ENCODE peak calls at places on chromosomes 11 and 22, in five cellular contexts. One of them, this sample, is unnamed.
A peak's percentile ranks its signal among the peaks of the same experiment; 100 is the strongest.

GRCh38 chr11:132427611-132428010 is 1057.2 kb downstream of the NTM start:
- DNase-seq in heart left ventricle: no peak
- DNase-seq in A673: no peak
- DNase-seq in suprapubic skin: no peak
- DNase-seq in lower lobe of right lung: no peak
- DNase-seq in this sample: no peak

GRCh38 chr22:47918276-47918928 is 1156.0 kb downstream of the TBC1D22A start:
- DNase-seq in lower lobe of right lung: no peak
- DNase-seq in A673: no peak
- DNase-seq in suprapubic skin: no peak
- DNase-seq in heart left ventricle: no peak
- DNase-seq in this sample: no peak

GRCh38 chr11:117020873-117021564 is 77.2 kb downstream of the SIK3 start:
- DNase-seq in heart left ventricle: no peak
- DNase-seq in suprapubic skin: no peak
- DNase-seq in lower lobe of right lung: no peak
- DNase-seq in A673: no peak
- DNase-seq in this sample: no peak

GRCh38 chr11:1049431-1049891 is 12.9 kb upstream of the MUC6 start:
- DNase-seq in suprapubic skin: no peak
- DNase-seq in heart left ventricle: peak; percentile 19
- DNase-seq in A673: no peak
- DNase-seq in lower lobe of right lung: peak; percentile 75
- DNase-seq in this sample: peak; percentile 14

GRCh38 chr11:3121931-3122774 is 43.0 kb downstream of the OSBPL5 start:
- DNase-seq in suprapubic skin: peak; percentile 65
- DNase-seq in A673: no peak
- DNase-seq in heart left ventricle: peak; percentile 25
- DNase-seq in lower lobe of right lung: peak; percentile 46
- DNase-seq in this sample: peak; percentile 55

GRCh38 chr11:8963569-8964323 is 496 bp downstream of the TMEM9B start:
- DNase-seq in lower lobe of right lung: peak; percentile 92
- DNase-seq in heart left ventricle: peak; percentile 88
- DNase-seq in suprapubic skin: peak; percentile 90
- DNase-seq in A673: no peak
- DNase-seq in this sample: peak; percentile 79

GRCh38 chr11:28140689-28141455 is 32.7 kb downstream of the METTL15 start:
- DNase-seq in heart left ventricle: no peak
- DNase-seq in A673: no peak
- DNase-seq in suprapubic skin: no peak
- DNase-seq in lower lobe of right lung: no peak
- DNase-seq in this sample: no peak

GRCh38 chr11:1988667-1989317 is 8.8 kb downstream of the H19 start:
- DNase-seq in lower lobe of right lung: peak; percentile 8
- DNase-seq in heart left ventricle: peak; percentile 20
- DNase-seq in suprapubic skin: no peak
- DNase-seq in A673: no peak
- DNase-seq in this sample: no peak

GRCh38 chr11:67281552-67282150 is 7.5 kb upstream of the ANKRD13D start:
- DNase-seq in A673: no peak
- DNase-seq in suprapubic skin: peak; percentile 59
- DNase-seq in lower lobe of right lung: peak; percentile 41
- DNase-seq in heart left ventricle: peak; percentile 13
- DNase-seq in this sample: peak; percentile 6

GRCh38 chr11:15780837-15781236 is 575.5 kb downstream of the SOX6 start:
- DNase-seq in heart left ventricle: no peak
- DNase-seq in suprapubic skin: no peak
- DNase-seq in lower lobe of right lung: no peak
- DNase-seq in A673: no peak
- DNase-seq in this sample: no peak

GRCh38 chr11:103581680-103582265 is 454.7 kb upstream of the DDI1 start:
- DNase-seq in lower lobe of right lung: no peak
- DNase-seq in suprapubic skin: no peak
- DNase-seq in A673: no peak
- DNase-seq in heart left ventricle: no peak
- DNase-seq in this sample: no peak

GRCh38 chr11:68549789-68550484 is 89.4 kb downstream of the PPP6R3 start:
- DNase-seq in A673: no peak
- DNase-seq in heart left ventricle: no peak
- DNase-seq in suprapubic skin: no peak
- DNase-seq in lower lobe of right lung: no peak
- DNase-seq in this sample: no peak

GRCh38 chr11:68545796-68546195 is 85.2 kb downstream of the PPP6R3 start:
- DNase-seq in lower lobe of right lung: no peak
- DNase-seq in A673: no peak
- DNase-seq in heart left ventricle: no peak
- DNase-seq in suprapubic skin: no peak
- DNase-seq in this sample: no peak

GRCh38 chr11:68545347-68545746 is 84.8 kb downstream of the PPP6R3 start:
- DNase-seq in suprapubic skin: no peak
- DNase-seq in heart left ventricle: no peak
- DNase-seq in lower lobe of right lung: no peak
- DNase-seq in A673: no peak
- DNase-seq in this sample: no peak

GRCh38 chr11:68543594-68543993 is 83.0 kb downstream of the PPP6R3 start:
- DNase-seq in suprapubic skin: no peak
- DNase-seq in heart left ventricle: no peak
- DNase-seq in A673: no peak
- DNase-seq in lower lobe of right lung: no peak
- DNase-seq in this sample: no peak

GRCh38 chr11:68546555-68546954 is 86.0 kb downstream of the PPP6R3 start:
- DNase-seq in heart left ventricle: peak; percentile 47
- DNase-seq in suprapubic skin: no peak
- DNase-seq in lower lobe of right lung: peak; percentile 64
- DNase-seq in A673: no peak
- DNase-seq in this sample: peak; percentile 41
- H3K27ac ChIP-seq in heart left ventricle: peak overlapping the region; percentile 70
- H3K27ac ChIP-seq in suprapubic skin: no peak overlapping the region
- H3K27ac ChIP-seq in lower lobe of right lung: no peak overlapping the region
- H3K27ac ChIP-seq in A673: no peak overlapping the region
- H3K27ac ChIP-seq in this sample: peak overlapping the region; percentile 58

DNA sequence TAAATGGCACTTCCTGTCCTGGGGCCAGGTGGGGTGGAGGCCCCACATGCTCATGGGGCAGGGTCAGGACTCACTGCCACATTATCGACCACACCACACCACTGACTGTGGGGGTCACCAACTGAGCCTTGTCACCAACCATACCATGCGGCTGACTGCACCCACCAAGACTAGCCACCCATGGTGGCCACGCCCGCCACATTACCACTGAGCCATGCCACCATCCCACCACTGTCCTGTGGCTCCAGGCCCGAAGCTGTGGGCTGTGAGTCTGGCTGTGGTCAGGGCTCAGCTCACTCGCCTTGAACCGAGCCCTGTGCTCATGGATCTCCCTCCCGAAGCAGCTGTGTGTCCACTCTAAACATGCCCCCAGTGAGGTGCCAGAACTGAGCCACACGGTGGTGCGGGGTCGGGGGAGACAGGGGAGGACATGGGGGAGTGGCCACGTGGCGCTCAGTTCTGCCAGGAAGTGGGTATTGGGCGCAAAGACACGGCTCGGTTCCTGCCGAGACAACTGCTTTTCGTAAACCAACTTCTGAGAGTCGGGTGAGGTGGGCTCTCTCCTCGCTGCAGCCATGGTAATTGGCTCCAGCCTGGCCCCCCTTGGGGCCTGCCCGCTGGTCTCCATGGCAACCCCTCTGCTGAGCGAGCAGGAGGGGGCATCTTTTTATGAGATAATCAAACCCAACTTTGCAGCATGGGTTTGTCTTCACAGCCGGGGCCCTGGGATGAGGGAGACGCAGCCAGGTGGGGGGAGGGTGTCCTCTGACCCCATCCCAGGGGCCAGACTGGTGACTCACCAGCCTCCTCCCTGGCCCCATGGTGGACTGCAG is 23.2 kb downstream of the RTN4R start:
- DNase-seq in heart left ventricle: no peak
- DNase-seq in lower lobe of right lung: no peak
- DNase-seq in A673: peak; percentile 64
- DNase-seq in suprapubic skin: no peak
- DNase-seq in this sample: no peak
- H3K4me1 ChIP-seq in heart left ventricle: peaks cover 54% of the 10 kb centered on the region
- H3K4me1 ChIP-seq in lower lobe of right lung: peaks cover 41% of the 10 kb centered on the region
- H3K4me1 ChIP-seq in A673: peaks cover 36% of the 10 kb centered on the region
- H3K4me1 ChIP-seq in suprapubic skin: peaks cover 48% of the 10 kb centered on the region
- H3K4me1 ChIP-seq in this sample: peaks cover 6% of the 10 kb centered on the region

GRCh38 chr11:62452839-62453468 is 34.1 kb downstream of the SCGB1A1 start:
- DNase-seq in suprapubic skin: no peak
- DNase-seq in A673: no peak
- DNase-seq in lower lobe of right lung: no peak
- DNase-seq in heart left ventricle: no peak
- DNase-seq in this sample: no peak
- H3K27ac ChIP-seq in suprapubic skin: no peak overlapping the region
- H3K27ac ChIP-seq in A673: no peak overlapping the region
- H3K27ac ChIP-seq in lower lobe of right lung: no peak overlapping the region
- H3K27ac ChIP-seq in heart left ventricle: no peak overlapping the region
- H3K27ac ChIP-seq in this sample: no peak overlapping the region

GRCh38 chr22:44891791-44892190 is 118.0 kb downstream of the PHF21B start:
- DNase-seq in A673: no peak
- DNase-seq in suprapubic skin: peak; percentile 32
- DNase-seq in lower lobe of right lung: no peak
- DNase-seq in heart left ventricle: no peak
- DNase-seq in this sample: no peak

GRCh38 chr22:44890416-44891292 is 119.2 kb downstream of the PHF21B start:
- DNase-seq in lower lobe of right lung: no peak
- DNase-seq in A673: no peak
- DNase-seq in suprapubic skin: peak; percentile 48
- DNase-seq in heart left ventricle: no peak
- DNase-seq in this sample: no peak

GRCh38 chr22:44892243-44892642 is 117.6 kb downstream of the PHF21B start:
- DNase-seq in lower lobe of right lung: no peak
- DNase-seq in suprapubic skin: peak; percentile 21
- DNase-seq in heart left ventricle: no peak
- DNase-seq in A673: no peak
- DNase-seq in this sample: no peak

GRCh38 chr22:44892803-44893730 is 116.7 kb downstream of the PHF21B start:
- DNase-seq in suprapubic skin: peak; percentile 38
- DNase-seq in A673: no peak
- DNase-seq in lower lobe of right lung: no peak
- DNase-seq in heart left ventricle: no peak
- DNase-seq in this sample: no peak

DNA sequence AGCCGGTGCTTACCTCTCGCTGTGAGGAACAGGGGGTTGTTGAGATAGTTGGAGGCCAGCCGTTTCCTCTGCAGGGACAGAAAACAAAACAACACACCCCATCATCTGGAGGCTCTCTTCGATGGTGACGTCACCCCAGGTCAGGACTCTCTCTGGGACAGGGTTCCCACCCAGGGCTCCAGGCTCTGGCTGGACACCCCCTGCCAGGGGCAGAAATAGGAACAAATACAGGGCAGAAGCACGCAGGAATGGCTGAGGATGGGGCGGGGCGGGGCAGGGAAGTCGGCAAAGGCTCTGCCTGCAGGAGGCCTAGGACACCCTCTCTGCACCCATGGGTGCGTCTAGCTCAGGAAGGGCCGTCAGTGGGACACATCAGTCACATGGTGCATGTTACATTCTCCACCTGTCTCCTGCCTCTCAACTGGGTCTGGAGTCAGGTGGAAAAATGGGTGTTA is 118.5 kb downstream of the PHF21B start:
- DNase-seq in A673: no peak
- DNase-seq in heart left ventricle: no peak
- DNase-seq in suprapubic skin: peak; percentile 41
- DNase-seq in lower lobe of right lung: no peak
- DNase-seq in this sample: no peak
- H3K4me1 ChIP-seq in A673: no peaks in the 10 kb centered on the region
- H3K4me1 ChIP-seq in heart left ventricle: no peaks in the 10 kb centered on the region
- H3K4me1 ChIP-seq in suprapubic skin: no peaks in the 10 kb centered on the region
- H3K4me1 ChIP-seq in lower lobe of right lung: no peaks in the 10 kb centered on the region
- H3K4me1 ChIP-seq in this sample: no peaks in the 10 kb centered on the region

DNA sequence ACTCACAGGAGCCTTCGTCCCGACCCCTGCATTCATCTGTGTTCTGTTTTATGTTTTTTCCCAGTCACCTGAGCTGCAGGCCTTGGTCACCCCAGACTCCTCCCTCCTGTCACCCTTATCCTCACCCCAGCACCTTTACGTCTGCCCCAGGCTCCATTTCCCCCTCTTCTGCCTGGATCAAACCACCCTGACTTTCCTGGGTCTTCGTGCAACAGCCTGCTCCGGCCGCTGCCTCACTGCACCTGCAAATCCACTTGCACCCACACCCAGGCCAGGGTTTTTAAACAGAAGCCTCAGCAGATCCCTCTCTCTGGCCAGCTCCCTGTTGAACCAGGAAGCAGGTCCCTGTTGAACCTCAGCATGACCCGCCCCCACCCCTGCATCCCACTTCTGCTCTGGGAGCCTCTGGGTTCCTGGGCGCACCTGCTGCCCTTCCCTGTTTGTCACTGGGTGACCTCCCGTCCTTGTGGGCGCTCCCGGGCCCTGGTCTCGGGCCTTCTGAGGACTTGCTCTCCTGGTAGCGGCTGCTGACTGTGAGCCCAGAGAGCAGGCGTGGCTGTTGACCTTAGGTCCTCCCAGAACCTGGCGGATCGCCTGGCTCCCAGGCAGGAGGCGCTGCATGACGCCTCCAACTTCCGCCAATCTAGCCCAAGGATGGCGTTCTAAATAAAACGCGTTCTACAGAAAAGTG is 12.8 kb downstream of the MAPK8IP2 start:
- DNase-seq in lower lobe of right lung: peak; percentile 90
- DNase-seq in suprapubic skin: no peak
- DNase-seq in heart left ventricle: peak; percentile 67
- DNase-seq in A673: no peak
- DNase-seq in this sample: no peak
- H3K27ac ChIP-seq in lower lobe of right lung: peak overlapping the region; percentile 46
- H3K27ac ChIP-seq in suprapubic skin: peak overlapping the region; percentile 42
- H3K27ac ChIP-seq in heart left ventricle: peak overlapping the region; percentile 52
- H3K27ac ChIP-seq in A673: no peak overlapping the region
- H3K27ac ChIP-seq in this sample: no peak overlapping the region

GRCh38 chr22:32462452-32462851 is 1.8 kb downstream of the BPIFC start:
- DNase-seq in heart left ventricle: no peak
- DNase-seq in lower lobe of right lung: no peak
- DNase-seq in suprapubic skin: no peak
- DNase-seq in A673: no peak
- DNase-seq in this sample: no peak

GRCh38 chr22:32466496-32466895 is 2.2 kb upstream of the BPIFC start:
- DNase-seq in heart left ventricle: no peak
- DNase-seq in lower lobe of right lung: no peak
- DNase-seq in A673: no peak
- DNase-seq in suprapubic skin: no peak
- DNase-seq in this sample: no peak

GRCh38 chr22:32469799-32470212 is 4.8 kb upstream of the FBXO7 start:
- DNase-seq in suprapubic skin: peak; percentile 74
- DNase-seq in A673: peak; percentile 41
- DNase-seq in lower lobe of right lung: no peak
- DNase-seq in heart left ventricle: no peak
- DNase-seq in this sample: no peak

GRCh38 chr22:32465661-32466060 is 1.4 kb upstream of the BPIFC start:
- DNase-seq in lower lobe of right lung: no peak
- DNase-seq in A673: no peak
- DNase-seq in heart left ventricle: no peak
- DNase-seq in suprapubic skin: no peak
- DNase-seq in this sample: no peak
- H3K4me1 ChIP-seq in lower lobe of right lung: no peaks in the 10 kb centered on the region
- H3K4me1 ChIP-seq in A673: no peaks in the 10 kb centered on the region
- H3K4me1 ChIP-seq in heart left ventricle: no peaks in the 10 kb centered on the region
- H3K4me1 ChIP-seq in suprapubic skin: no peaks in the 10 kb centered on the region
- H3K4me1 ChIP-seq in this sample: no peaks in the 10 kb centered on the region

This sample was measured in psoas muscle.